ENCODE peak calls at places on chromosomes 6 and 20, in nine cellular contexts. Q, G, S, L, V, Y, N, A and R are unnamed samples.

GRCh38 chr6:111950661-111951426 is 77.6 kb upstream of the FYN start:
- DNase-seq in G (no peak), N (no peak), A (no peak), L (no peak), V (no peak), S (no peak), Q (peak), Y (no peak), R (no peak)

GRCh38 chr6:95501032-95501904 is 76.1 kb upstream of the MANEA start:
- DNase-seq in L (no peak), Y (no peak), Q (no peak), A (no peak), V (no peak), S (no peak), G (no peak), N (no peak), R (no peak)

GRCh38 chr6:14274552-14275492 is 157.2 kb downstream of the CD83 start:
- DNase-seq in G (no peak), A (no peak), V (no peak), Q (peak), L (no peak), S (no peak), N (no peak), Y (no peak), R (peak)

GRCh38 chr6:37585523-37585905 is 85.8 kb upstream of the CCDC167 start:
- DNase-seq in L (no peak), A (no peak), G (no peak), N (no peak), Q (no peak), Y (no peak), S (no peak), V (no peak), R (no peak)

GRCh38 chr6:163790296-163790840 is 375.9 kb downstream of the QKI start:
- DNase-seq in N (no peak), S (no peak), Q (peak), G (no peak), V (no peak), L (no peak), A (no peak), Y (no peak), R (no peak)

GRCh38 chr6:145660676-145661075 is 74.6 kb downstream of the EPM2A start:
- DNase-seq in S (no peak), L (no peak), V (no peak), G (no peak), Q (no peak), N (no peak), Y (no peak), A (no peak), R (no peak)

GRCh38 chr20:3494218-3494617 is 23.4 kb downstream of the ATRN start:
- DNase-seq in Q (no peak), S (no peak), L (no peak), A (no peak), Y (no peak), N (no peak), G (no peak), V (no peak), R (no peak)

GRCh38 chr6:26502169-26502568 is 2.1 kb downstream of the BTN1A1 start:
- DNase-seq in Q (no peak), S (peak), L (no peak), Y (no peak), G (no peak), N (no peak), A (peak), V (no peak), R (no peak)

GRCh38 chr20:2890743-2891142 is 17.5 kb downstream of the PTPRA start:
- DNase-seq in Y (no peak), V (no peak), Q (peak), L (no peak), N (no peak), G (no peak), A (no peak), S (no peak), R (peak)

GRCh38 chr6:166006593-166007301 is 160.9 kb downstream of the TBXT start:
- DNase-seq in V (peak), G (no peak), Y (no peak), L (peak), Q (peak), S (peak), N (peak), A (no peak), R (no peak)

GRCh38 chr6:36871686-36872085 is 2.9 kb downstream of the PPIL1 start:
- DNase-seq in A (no peak), N (no peak), G (no peak), L (no peak), V (no peak), S (no peak), Y (no peak), Q (no peak), R (no peak)

GRCh38 chr6:38589367-38589720 is 50.4 kb downstream of the BTBD9 start:
- DNase-seq in V (no peak), A (no peak), S (no peak), Q (no peak), L (no peak), G (no peak), Y (no peak), N (no peak), R (peak)

GRCh38 chr20:61895016-61895415 is 170.7 kb downstream of the TAF4 start:
- DNase-seq in G (no peak), S (no peak), V (no peak), A (no peak), N (no peak), L (no peak), Y (no peak), Q (no peak), R (no peak)

GRCh38 chr20:20261159-20261558 is 106.7 kb upstream of the INSM1 start:
- DNase-seq in Q (no peak), N (peak), S (no peak), Y (no peak), L (no peak), V (no peak), G (no peak), A (no peak), R (no peak)

GRCh38 chr6:138404666-138405337 is 779 bp downstream of the HEBP2 start:
- DNase-seq in S (no peak), V (no peak), A (no peak), L (peak), Y (no peak), N (peak), G (no peak), Q (no peak), R (no peak)

GRCh38 chr6:139882977-139883728 is 508.7 kb upstream of the CITED2 start:
- DNase-seq in L (no peak), Y (no peak), G (no peak), N (no peak), Q (peak), A (no peak), S (no peak), V (no peak), R (peak)

GRCh38 chr6:113120577-113121285 is 736.4 kb upstream of the MARCKS start:
- DNase-seq in L (no peak), Y (peak), Q (peak), N (peak), S (peak), A (no peak), V (peak), G (no peak), R (peak)

GRCh38 chr6:6619415-6619814 is 30.9 kb downstream of the LY86 start:
- DNase-seq in N (no peak), V (no peak), Y (no peak), A (no peak), L (no peak), G (no peak), Q (no peak), S (no peak), R (no peak)

GRCh38 chr6:33168624-33169023 is 23.6 kb downstream of the COL11A2 start:
- DNase-seq in L (no peak), V (no peak), N (no peak), S (no peak), Y (no peak), G (no peak), A (no peak), Q (no peak), R (no peak)

GRCh38 chr20:25336561-25337422 is 53.8 kb downstream of the ABHD12 start:
- DNase-seq in L (no peak), G (no peak), Q (peak), N (peak), S (peak), A (peak), Y (no peak), V (peak), R (peak)

GRCh38 chr6:139433647-139434419 is 59.4 kb upstream of the CITED2 start:
- DNase-seq in G (no peak), V (no peak), L (no peak), A (no peak), Y (no peak), Q (peak), S (no peak), N (peak), R (no peak)

GRCh38 chr6:53986721-53987526 is 124.3 kb upstream of the MLIP start:
- DNase-seq in L (no peak), G (no peak), N (no peak), V (peak), A (no peak), Q (peak), S (peak), Y (no peak), R (no peak)

GRCh38 chr20:19885576-19885956 is 127.5 kb downstream of the RIN2 start:
- DNase-seq in G (no peak), A (no peak), S (no peak), Y (no peak), Q (no peak), V (no peak), N (no peak), L (no peak), R (no peak)

GRCh38 chr20:20765696-20766095 is 53.3 kb upstream of the RALGAPA2 start:
- DNase-seq in Y (no peak), N (no peak), L (no peak), A (no peak), Q (no peak), V (no peak), S (no peak), G (no peak), R (no peak)

GRCh38 chr6:132300323-132300949 is 100.8 kb downstream of the MOXD1 start:
- DNase-seq in N (peak), G (no peak), Y (peak), Q (peak), V (peak), L (no peak), A (peak), S (peak), R (peak)
- TF ChIP-seq CTCF in N (peak), G (peak), Y (peak), Q (peak), V (peak), L (no peak), A (peak), S (peak), R (peak)

DNA sequence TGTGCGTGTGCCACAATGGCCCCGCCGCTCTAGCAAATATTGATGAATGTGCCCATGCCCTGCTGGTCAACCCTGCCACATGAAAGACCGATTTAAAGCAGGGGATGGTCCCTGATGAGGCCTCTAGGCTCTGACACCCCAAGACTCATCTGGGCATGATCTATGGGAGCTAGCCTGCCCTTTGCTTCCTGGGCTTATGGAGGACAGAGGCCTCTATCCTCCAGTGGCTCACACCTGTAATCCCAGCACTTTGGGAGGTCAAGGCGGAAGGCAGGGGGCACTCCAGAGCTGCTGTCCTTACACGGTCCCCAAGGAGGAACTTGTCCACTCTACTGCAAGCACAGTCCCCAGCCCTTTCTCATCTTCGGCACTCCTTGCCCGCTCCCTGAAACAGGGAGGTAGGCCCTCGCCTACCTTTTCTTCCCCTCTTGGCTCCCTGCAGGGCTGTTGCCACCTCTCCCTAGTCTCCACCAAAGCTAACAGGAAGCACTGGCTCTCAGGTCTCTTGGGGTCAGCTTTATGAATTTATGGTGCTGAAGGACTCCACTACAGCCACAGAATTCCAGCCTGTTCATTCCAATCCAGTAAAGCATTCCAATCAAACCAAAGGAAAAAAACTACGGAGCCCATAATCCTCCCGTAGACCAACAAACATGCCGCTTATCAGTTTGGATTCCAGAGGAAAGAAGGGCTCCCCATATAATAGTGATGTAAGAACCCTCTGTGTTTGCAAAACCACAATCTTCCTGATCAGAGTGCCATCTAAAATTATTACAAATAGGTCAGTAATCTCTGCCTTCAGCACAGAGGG is 48.7 kb upstream of the FOXQ1 start:
- DNase-seq in G (no peak), Q (peak), A (no peak), N (peak), S (no peak), V (peak), L (no peak), Y (no peak), R (no peak)
- H3K27ac ChIP-seq in G (no peak), Q (no peak), A (no peak), N (no peak), S (no peak), V (no peak), L (no peak), Y (no peak), R (no peak)

DNA sequence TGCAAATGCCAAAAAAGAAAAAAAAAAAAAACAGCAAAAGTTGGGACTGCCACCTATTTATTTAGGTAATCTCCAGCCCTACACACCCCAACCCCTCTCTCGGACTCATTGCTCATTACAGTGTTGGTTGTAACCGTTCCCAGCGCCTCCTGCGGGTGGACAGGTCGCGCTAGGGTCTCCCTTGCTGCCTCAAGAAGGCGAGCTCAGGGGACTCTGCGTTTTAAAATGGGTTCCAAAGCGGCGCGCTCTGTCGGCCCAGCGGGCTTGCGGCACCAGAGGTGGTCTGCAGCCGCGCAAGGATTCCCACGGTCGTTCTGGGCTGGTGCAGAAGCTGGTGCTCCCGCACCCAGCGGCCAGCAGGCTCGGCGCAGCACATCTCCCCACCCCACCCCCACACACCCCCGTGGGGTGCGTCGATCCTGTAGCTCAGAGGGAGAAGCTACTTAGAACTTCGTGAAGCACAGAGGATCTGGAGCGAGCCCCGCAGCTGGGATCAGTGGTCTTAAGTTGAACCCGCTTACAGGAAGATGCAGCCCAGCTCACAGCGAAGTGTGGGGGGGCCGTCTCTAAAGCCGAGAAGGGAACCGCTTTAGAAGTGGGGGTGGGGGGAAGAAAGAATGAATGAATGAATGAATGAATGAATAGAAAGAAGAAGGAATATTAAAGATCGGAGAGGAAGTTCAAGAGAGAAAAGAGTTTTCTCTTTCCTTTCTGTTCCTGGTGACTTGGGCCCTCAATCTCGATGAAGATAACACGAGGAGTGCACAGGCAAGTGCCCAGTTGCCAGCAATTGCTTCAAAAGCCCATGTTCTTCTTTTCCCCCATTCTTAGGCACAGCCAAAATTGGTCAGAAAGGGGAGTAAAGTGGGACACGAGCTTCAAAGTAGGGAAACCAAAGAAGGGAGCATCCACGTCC is 766 bp downstream of the TFAP2A start:
- DNase-seq in A (peak), V (peak), Q (no peak), G (no peak), L (no peak), S (peak), Y (no peak), N (no peak), R (peak)
- TF ChIP-seq CTCF in A (peak), V (peak), Q (no peak), G (no peak), L (no peak), S (peak), Y (peak), N (no peak), R (peak)

DNA sequence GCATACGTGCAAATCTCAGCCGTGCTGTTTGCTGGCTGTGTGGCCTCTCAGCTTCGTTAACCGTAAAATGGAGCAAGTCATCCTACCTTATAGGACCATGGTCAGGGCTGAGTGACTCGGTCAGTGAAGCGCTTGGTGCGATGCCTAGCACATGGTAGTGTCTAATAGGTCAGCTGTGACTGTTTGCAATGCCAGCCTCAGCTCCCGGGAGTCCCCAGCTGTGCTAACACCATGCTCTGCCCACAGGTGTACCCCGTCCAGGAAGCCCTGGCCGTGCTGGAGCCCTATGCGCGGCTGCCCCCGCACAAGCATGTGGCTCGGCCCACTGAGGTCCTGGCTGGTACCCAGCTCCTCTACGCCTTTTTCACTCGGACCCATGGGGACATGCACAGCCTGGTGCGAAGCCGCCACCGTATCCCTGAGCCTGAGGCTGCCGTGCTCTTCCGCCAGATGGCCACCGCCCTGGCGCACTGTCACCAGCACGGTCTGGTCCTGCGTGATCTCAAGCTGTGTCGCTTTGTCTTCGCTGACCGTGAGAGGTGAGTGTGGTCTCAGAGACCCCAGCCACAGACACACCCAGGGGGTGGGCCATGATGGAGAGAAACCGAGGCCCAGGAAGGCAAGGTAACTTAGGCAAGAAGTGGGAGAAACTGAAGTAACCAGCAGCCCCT is 10.6 kb downstream of the TRIB3 start:
- DNase-seq in S (no peak), L (no peak), Q (no peak), V (no peak), N (no peak), Y (no peak), A (no peak), G (no peak), R (no peak)
- H3K27ac ChIP-seq in S (no peak), L (no peak), Q (no peak), V (no peak), N (no peak), Y (no peak), A (no peak), G (no peak), R (peak)

GRCh38 chr6:17091122-17091521 is 10.7 kb upstream of the STMND1 start:
- DNase-seq in L (no peak), N (no peak), V (peak), Y (no peak), G (no peak), S (peak), Q (no peak), A (no peak), R (no peak)
- TF ChIP-seq CTCF in L (no peak), N (no peak), V (no peak), Y (no peak), G (no peak), S (peak), Q (peak), A (peak), R (no peak)

GRCh38 chr6:160285541-160286105 is 27.0 kb upstream of the SLC22A2 start:
- DNase-seq in S (no peak), A (no peak), L (no peak), Q (no peak), Y (no peak), N (no peak), V (no peak), G (no peak), R (no peak)

GRCh38 chr6:160278786-160279310 is 20.2 kb upstream of the SLC22A2 start:
- DNase-seq in G (no peak), L (no peak), A (no peak), S (no peak), N (no peak), Q (no peak), Y (no peak), V (peak), R (no peak)

GRCh38 chr6:160279850-160280249 is 21.2 kb upstream of the SLC22A2 start:
- DNase-seq in V (no peak), Y (no peak), Q (peak), A (no peak), L (no peak), G (no peak), S (no peak), N (no peak), R (peak)

GRCh38 chr6:160282444-160282843 is 23.8 kb upstream of the SLC22A2 start:
- DNase-seq in Y (no peak), S (no peak), L (no peak), A (no peak), V (no peak), G (no peak), Q (no peak), N (no peak), R (no peak)

GRCh38 chr6:160284575-160284974 is 26.0 kb upstream of the SLC22A2 start:
- DNase-seq in G (no peak), Y (no peak), A (no peak), S (no peak), V (no peak), N (no peak), Q (no peak), L (no peak), R (no peak)
- H3K27ac ChIP-seq in G (no peak), Y (no peak), A (no peak), S (no peak), V (no peak), N (no peak), Q (no peak), L (no peak), R (no peak)

GRCh38 chr6:31665501-31666336 is at the start of gene CSNK2B:
- DNase-seq in N (peak), G (peak), L (peak), Y (peak), S (peak), A (peak), V (peak), Q (peak), R (peak)

GRCh38 chr6:31664790-31665500 is at the start of gene GPANK1:
- DNase-seq in G (peak), V (peak), A (peak), Y (peak), L (peak), S (peak), N (peak), Q (peak), R (peak)

GRCh38 chr6:31661867-31662723 is 1.5 kb upstream of the C6orf47 start:
- DNase-seq in A (no peak), L (peak), S (no peak), Q (no peak), Y (no peak), G (no peak), N (no peak), V (no peak), R (no peak)

GRCh38 chr6:31663087-31663960 is 1.5 kb downstream of the GPANK1 start:
- DNase-seq in Y (no peak), Q (no peak), G (no peak), N (no peak), S (no peak), L (no peak), A (no peak), V (no peak), R (peak)

GRCh38 chr6:31663961-31664789 is 622 bp downstream of the GPANK1 start:
- DNase-seq in L (peak), A (no peak), Y (no peak), V (no peak), N (no peak), Q (peak), G (no peak), S (no peak), R (peak)
- TF ChIP-seq CTCF in L (no peak), A (no peak), Y (no peak), V (peak), N (no peak), Q (no peak), G (no peak), S (no peak), R (no peak)